ENCODE peak calls at places on chromosomes 7 and 10, in seven cellular contexts. One of them, this sample, is unnamed.

GRCh38 chr7:40093631-40094350 is 40.6 kb downstream of the MPLKIP start:
- DNase-seq in psoas muscle: no peak
- DNase-seq in vagina: no peak
- DNase-seq in body of pancreas: peak; percentile 8
- DNase-seq in A549: no peak
- DNase-seq in neural progenitor cell: no peak
- DNase-seq in lung: no peak
- DNase-seq in this sample: no peak

GRCh38 chr7:28533731-28534531 is 121.6 kb downstream of the CREB5 start:
- DNase-seq in psoas muscle: peak; percentile 36
- DNase-seq in vagina: no peak
- DNase-seq in body of pancreas: peak; percentile 6
- DNase-seq in A549: peak; percentile 30
- DNase-seq in neural progenitor cell: no peak
- DNase-seq in lung: no peak
- DNase-seq in this sample: no peak

GRCh38 chr10:63236113-63236935 is 103.2 kb downstream of the NRBF2 start:
- DNase-seq in psoas muscle: no peak
- DNase-seq in vagina: no peak
- DNase-seq in body of pancreas: peak; percentile 64
- DNase-seq in A549: peak; percentile 88
- DNase-seq in neural progenitor cell: no peak
- DNase-seq in lung: no peak
- DNase-seq in this sample: peak; percentile 80

GRCh38 chr7:366171-366916 is 76.4 kb downstream of the FOXL3 start:
- DNase-seq in psoas muscle: no peak
- DNase-seq in vagina: no peak
- DNase-seq in body of pancreas: no peak
- DNase-seq in A549: no peak
- DNase-seq in neural progenitor cell: no peak
- DNase-seq in lung: no peak
- DNase-seq in this sample: no peak

GRCh38 chr7:16412535-16413247 is 8.6 kb downstream of the CRPPA start:
- DNase-seq in psoas muscle: no peak
- DNase-seq in vagina: no peak
- DNase-seq in body of pancreas: no peak
- DNase-seq in A549: no peak
- DNase-seq in neural progenitor cell: no peak
- DNase-seq in lung: no peak
- DNase-seq in this sample: no peak

GRCh38 chr7:134290286-134290685 is 26.4 kb downstream of the SLC35B4 start:
- DNase-seq in psoas muscle: no peak
- DNase-seq in vagina: no peak
- DNase-seq in body of pancreas: no peak
- DNase-seq in A549: peak; percentile 64
- DNase-seq in neural progenitor cell: no peak
- DNase-seq in lung: no peak
- DNase-seq in this sample: no peak

GRCh38 chr10:35000936-35001335 is 89.2 kb downstream of the CUL2 start:
- DNase-seq in psoas muscle: no peak
- DNase-seq in vagina: no peak
- DNase-seq in body of pancreas: no peak
- DNase-seq in A549: no peak
- DNase-seq in neural progenitor cell: no peak
- DNase-seq in lung: no peak
- DNase-seq in this sample: no peak

GRCh38 chr7:50421043-50421442 is 29.1 kb downstream of the FIGNL1 start:
- DNase-seq in psoas muscle: no peak
- DNase-seq in vagina: no peak
- DNase-seq in body of pancreas: no peak
- DNase-seq in A549: no peak
- DNase-seq in neural progenitor cell: no peak
- DNase-seq in lung: no peak
- DNase-seq in this sample: no peak

GRCh38 chr7:24054231-24054630 is 229.8 kb upstream of the NPY start:
- DNase-seq in psoas muscle: no peak
- DNase-seq in vagina: no peak
- DNase-seq in body of pancreas: no peak
- DNase-seq in A549: no peak
- DNase-seq in neural progenitor cell: no peak
- DNase-seq in lung: no peak
- DNase-seq in this sample: no peak

GRCh38 chr7:47091141-47091540 is 490.8 kb downstream of the TNS3 start:
- DNase-seq in psoas muscle: no peak
- DNase-seq in vagina: no peak
- DNase-seq in body of pancreas: no peak
- DNase-seq in A549: no peak
- DNase-seq in neural progenitor cell: no peak
- DNase-seq in lung: no peak
- DNase-seq in this sample: no peak

GRCh38 chr10:101079874-101080273 is 18.1 kb downstream of the KAZALD1 start:
- DNase-seq in psoas muscle: no peak
- DNase-seq in vagina: no peak
- DNase-seq in body of pancreas: no peak
- DNase-seq in A549: no peak
- DNase-seq in neural progenitor cell: no peak
- DNase-seq in lung: no peak
- DNase-seq in this sample: no peak

GRCh38 chr7:72493850-72494661 is 81.9 kb upstream of the CALN1 start:
- DNase-seq in psoas muscle: peak; percentile 24
- DNase-seq in vagina: no peak
- DNase-seq in body of pancreas: peak; percentile 68
- DNase-seq in A549: peak; percentile 65
- DNase-seq in neural progenitor cell: peak; percentile 82
- DNase-seq in lung: peak; percentile 62
- DNase-seq in this sample: no peak

GRCh38 chr7:149879271-149879711 is 5.5 kb downstream of the ATP6V0E2 start:
- DNase-seq in psoas muscle: no peak
- DNase-seq in vagina: no peak
- DNase-seq in body of pancreas: no peak
- DNase-seq in A549: no peak
- DNase-seq in neural progenitor cell: no peak
- DNase-seq in lung: no peak
- DNase-seq in this sample: no peak

GRCh38 chr7:34596887-34597286 is 61.1 kb upstream of the NPSR1 start:
- DNase-seq in psoas muscle: no peak
- DNase-seq in vagina: no peak
- DNase-seq in body of pancreas: no peak
- DNase-seq in A549: peak; percentile 25
- DNase-seq in neural progenitor cell: peak; percentile 20
- DNase-seq in lung: no peak
- DNase-seq in this sample: no peak

GRCh38 chr10:5546891-5547683 is 22.3 kb downstream of the CALML3 start:
- DNase-seq in psoas muscle: peak; percentile 6
- DNase-seq in vagina: no peak
- DNase-seq in body of pancreas: peak; percentile 80
- DNase-seq in A549: peak; percentile 90
- DNase-seq in neural progenitor cell: no peak
- DNase-seq in lung: peak; percentile 64
- DNase-seq in this sample: no peak

GRCh38 chr10:101022967-101023705 is 7.8 kb downstream of the PDZD7 start:
- DNase-seq in psoas muscle: no peak
- DNase-seq in vagina: no peak
- DNase-seq in body of pancreas: no peak
- DNase-seq in A549: no peak
- DNase-seq in neural progenitor cell: no peak
- DNase-seq in lung: no peak
- DNase-seq in this sample: no peak

GRCh38 chr10:3803884-3804741 is 19.1 kb upstream of the KLF6 start:
- DNase-seq in psoas muscle: no peak
- DNase-seq in vagina: peak; percentile 83
- DNase-seq in body of pancreas: no peak
- DNase-seq in A549: no peak
- DNase-seq in neural progenitor cell: no peak
- DNase-seq in lung: no peak
- DNase-seq in this sample: no peak

GRCh38 chr7:405489-406211 is 114.0 kb downstream of the PDGFA start:
- DNase-seq in psoas muscle: no peak
- DNase-seq in vagina: no peak
- DNase-seq in body of pancreas: no peak
- DNase-seq in A549: no peak
- DNase-seq in neural progenitor cell: peak; percentile 75
- DNase-seq in lung: no peak
- DNase-seq in this sample: no peak

GRCh38 chr10:86585037-86585725 is 63.6 kb upstream of the WAPL start:
- DNase-seq in psoas muscle: peak; percentile 60
- DNase-seq in vagina: no peak
- DNase-seq in body of pancreas: peak; percentile 65
- DNase-seq in A549: peak; percentile 73
- DNase-seq in neural progenitor cell: peak; percentile 86
- DNase-seq in lung: peak; percentile 70
- DNase-seq in this sample: no peak

GRCh38 chr7:102236592-102237287 is 49.9 kb upstream of the SH2B2 start:
- DNase-seq in psoas muscle: peak; percentile 47
- DNase-seq in vagina: no peak
- DNase-seq in body of pancreas: peak; percentile 69
- DNase-seq in A549: peak; percentile 78
- DNase-seq in neural progenitor cell: peak; percentile 83
- DNase-seq in lung: peak; percentile 48
- DNase-seq in this sample: peak; percentile 24

GRCh38 chr10:78934994-78935602 is 133.7 kb upstream of the ZMIZ1 start:
- DNase-seq in psoas muscle: no peak
- DNase-seq in vagina: no peak
- DNase-seq in body of pancreas: no peak
- DNase-seq in A549: no peak
- DNase-seq in neural progenitor cell: no peak
- DNase-seq in lung: no peak
- DNase-seq in this sample: no peak

GRCh38 chr7:24582171-24582570 is 8.9 kb downstream of the PALS2 start:
- DNase-seq in psoas muscle: no peak
- DNase-seq in vagina: no peak
- DNase-seq in body of pancreas: no peak
- DNase-seq in A549: no peak
- DNase-seq in neural progenitor cell: no peak
- DNase-seq in lung: no peak
- DNase-seq in this sample: no peak

GRCh38 chr7:4134204-4134603 is 547.9 kb upstream of the FOXK1 start:
- DNase-seq in psoas muscle: no peak
- DNase-seq in vagina: no peak
- DNase-seq in body of pancreas: peak; percentile 43
- DNase-seq in A549: no peak
- DNase-seq in neural progenitor cell: no peak
- DNase-seq in lung: no peak
- DNase-seq in this sample: no peak

GRCh38 chr7:131331806-131332205 is 4.1 kb downstream of the MKLN1 start:
- DNase-seq in psoas muscle: no peak
- DNase-seq in vagina: no peak
- DNase-seq in body of pancreas: no peak
- DNase-seq in A549: no peak
- DNase-seq in neural progenitor cell: no peak
- DNase-seq in lung: no peak
- DNase-seq in this sample: no peak

GRCh38 chr10:21292763-21293517 is 232.5 kb downstream of the SKIDA1 start:
- DNase-seq in psoas muscle: peak; percentile 64
- DNase-seq in vagina: no peak
- DNase-seq in body of pancreas: peak; percentile 71
- DNase-seq in A549: peak; percentile 98
- DNase-seq in neural progenitor cell: peak; percentile 81
- DNase-seq in lung: peak; percentile 74
- DNase-seq in this sample: peak; percentile 92

GRCh38 chr7:102451371-102452054 is 13.2 kb downstream of the ALKBH4 start:
- DNase-seq in psoas muscle: no peak
- DNase-seq in vagina: no peak
- DNase-seq in body of pancreas: no peak
- DNase-seq in A549: no peak
- DNase-seq in neural progenitor cell: peak; percentile 83
- DNase-seq in lung: no peak
- DNase-seq in this sample: no peak

GRCh38 chr10:80460399-80461207 is 6.5 kb downstream of the TSPAN14 start:
- DNase-seq in psoas muscle: no peak
- DNase-seq in vagina: no peak
- DNase-seq in body of pancreas: peak; percentile 96
- DNase-seq in A549: no peak
- DNase-seq in neural progenitor cell: peak; percentile 39
- DNase-seq in lung: peak; percentile 84
- DNase-seq in this sample: no peak
- H3K27ac ChIP-seq in psoas muscle: peak overlapping the region; percentile 46
- H3K27ac ChIP-seq in vagina: peak overlapping the region; percentile 89
- H3K27ac ChIP-seq in body of pancreas: peak overlapping the region; percentile 77
- H3K27ac ChIP-seq in A549: peak overlapping the region; percentile 59
- H3K27ac ChIP-seq in neural progenitor cell: peak overlapping the region; percentile 40
- H3K27ac ChIP-seq in lung: peak overlapping the region; percentile 54
- H3K27ac ChIP-seq in this sample: peak overlapping the region; percentile 65

GRCh38 chr10:99854860-99855259 is 72.4 kb downstream of the ABCC2 start:
- DNase-seq in psoas muscle: no peak
- DNase-seq in vagina: no peak
- DNase-seq in body of pancreas: peak; percentile 22
- DNase-seq in A549: peak; percentile 81
- DNase-seq in neural progenitor cell: peak; percentile 64
- DNase-seq in lung: no peak
- DNase-seq in this sample: peak; percentile 61
- TF ChIP-seq CTCF in psoas muscle: peak; percentile 20
- TF ChIP-seq CTCF in vagina: no peak
- TF ChIP-seq CTCF in body of pancreas: peak; percentile 33
- TF ChIP-seq CTCF in A549: peak; percentile 46
- TF ChIP-seq CTCF in neural progenitor cell: peak; percentile 51
- TF ChIP-seq CTCF in lung: peak; percentile 21
- TF ChIP-seq CTCF in this sample: peak; percentile 76

GRCh38 chr7:141431143-141431479 is 120.1 kb upstream of the AGK start:
- DNase-seq in psoas muscle: no peak
- DNase-seq in vagina: no peak
- DNase-seq in body of pancreas: no peak
- DNase-seq in A549: no peak
- DNase-seq in neural progenitor cell: no peak
- DNase-seq in lung: no peak
- DNase-seq in this sample: no peak
- H3K27ac ChIP-seq in psoas muscle: no peak overlapping the region
- H3K27ac ChIP-seq in vagina: no peak overlapping the region
- H3K27ac ChIP-seq in body of pancreas: no peak overlapping the region
- H3K27ac ChIP-seq in A549: no peak overlapping the region
- H3K27ac ChIP-seq in neural progenitor cell: no peak overlapping the region
- H3K27ac ChIP-seq in lung: no peak overlapping the region
- H3K27ac ChIP-seq in this sample: no peak overlapping the region

GRCh38 chr10:76399216-76399615 is 967.8 kb downstream of the LRMDA start:
- DNase-seq in psoas muscle: no peak
- DNase-seq in vagina: no peak
- DNase-seq in body of pancreas: no peak
- DNase-seq in A549: no peak
- DNase-seq in neural progenitor cell: no peak
- DNase-seq in lung: no peak
- DNase-seq in this sample: no peak

GRCh38 chr10:76396126-76396525 is 964.7 kb downstream of the LRMDA start:
- DNase-seq in psoas muscle: no peak
- DNase-seq in vagina: no peak
- DNase-seq in body of pancreas: no peak
- DNase-seq in A549: no peak
- DNase-seq in neural progenitor cell: no peak
- DNase-seq in lung: no peak
- DNase-seq in this sample: no peak

GRCh38 chr10:76397210-76397881 is 965.9 kb downstream of the LRMDA start:
- DNase-seq in psoas muscle: peak; percentile 29
- DNase-seq in vagina: no peak
- DNase-seq in body of pancreas: peak; percentile 33
- DNase-seq in A549: no peak
- DNase-seq in neural progenitor cell: no peak
- DNase-seq in lung: no peak
- DNase-seq in this sample: no peak

GRCh38 chr10:76401006-76401405 is 969.6 kb downstream of the LRMDA start:
- DNase-seq in psoas muscle: no peak
- DNase-seq in vagina: no peak
- DNase-seq in body of pancreas: no peak
- DNase-seq in A549: no peak
- DNase-seq in neural progenitor cell: no peak
- DNase-seq in lung: no peak
- DNase-seq in this sample: no peak

GRCh38 chr10:76397957-76398665 is 966.7 kb downstream of the LRMDA start:
- DNase-seq in psoas muscle: no peak
- DNase-seq in vagina: no peak
- DNase-seq in body of pancreas: no peak
- DNase-seq in A549: no peak
- DNase-seq in neural progenitor cell: no peak
- DNase-seq in lung: no peak
- DNase-seq in this sample: no peak
- TF ChIP-seq CTCF in psoas muscle: no peak
- TF ChIP-seq CTCF in vagina: no peak
- TF ChIP-seq CTCF in body of pancreas: no peak
- TF ChIP-seq CTCF in A549: no peak
- TF ChIP-seq CTCF in neural progenitor cell: no peak
- TF ChIP-seq CTCF in lung: no peak
- TF ChIP-seq CTCF in this sample: no peak

This sample was measured in AG04450.